ENCODE peak calls at places on chromosomes 4 and X, in eight cellular contexts. One of them, this sample, is unnamed.

GRCh38 chrX:23784487-23785301 is 1.7 kb downstream of the SAT1 start:
- DNase-seq in CD8-positive, alpha-beta memory T cell: no peak
- DNase-seq in breast epithelium: no peak
- DNase-seq in ovary: no peak
- DNase-seq in lung: no peak
- DNase-seq in CD8-positive, alpha-beta T cell: no peak
- DNase-seq in tibial nerve: no peak
- DNase-seq in tibial artery: no peak
- DNase-seq in this sample: no peak

GRCh38 chr4:79467246-79467932 is 59.4 kb upstream of the GK2 start:
- DNase-seq in breast epithelium: no peak
- DNase-seq in CD8-positive, alpha-beta memory T cell: no peak
- DNase-seq in tibial artery: no peak
- DNase-seq in lung: no peak
- DNase-seq in tibial nerve: no peak
- DNase-seq in CD8-positive, alpha-beta T cell: no peak
- DNase-seq in ovary: no peak
- DNase-seq in this sample: no peak

GRCh38 chr4:13998850-13999249 is 371.3 kb upstream of the BOD1L1 start:
- DNase-seq in lung: no peak
- DNase-seq in tibial artery: no peak
- DNase-seq in CD8-positive, alpha-beta memory T cell: no peak
- DNase-seq in ovary: no peak
- DNase-seq in tibial nerve: no peak
- DNase-seq in breast epithelium: no peak
- DNase-seq in CD8-positive, alpha-beta T cell: no peak
- DNase-seq in this sample: no peak

GRCh38 chrX:38126179-38126578 is 94.5 kb downstream of the SRPX start:
- DNase-seq in lung: no peak
- DNase-seq in tibial nerve: no peak
- DNase-seq in breast epithelium: no peak
- DNase-seq in tibial artery: no peak
- DNase-seq in ovary: no peak
- DNase-seq in CD8-positive, alpha-beta T cell: no peak
- DNase-seq in CD8-positive, alpha-beta memory T cell: no peak
- DNase-seq in this sample: no peak

GRCh38 chrX:55312655-55313054 is 47.9 kb upstream of the PAGE3 start:
- DNase-seq in lung: no peak
- DNase-seq in ovary: no peak
- DNase-seq in breast epithelium: no peak
- DNase-seq in tibial artery: no peak
- DNase-seq in CD8-positive, alpha-beta memory T cell: no peak
- DNase-seq in tibial nerve: no peak
- DNase-seq in CD8-positive, alpha-beta T cell: no peak
- DNase-seq in this sample: no peak

GRCh38 chr4:10761903-10762302 is 77.3 kb upstream of the CLNK start:
- DNase-seq in CD8-positive, alpha-beta memory T cell: no peak
- DNase-seq in ovary: no peak
- DNase-seq in CD8-positive, alpha-beta T cell: no peak
- DNase-seq in lung: no peak
- DNase-seq in tibial artery: no peak
- DNase-seq in breast epithelium: no peak
- DNase-seq in tibial nerve: no peak
- DNase-seq in this sample: no peak

GRCh38 chrX:112832481-112833095 is 8.0 kb downstream of the AMOT start:
- DNase-seq in breast epithelium: peak; percentile 60
- DNase-seq in tibial artery: no peak
- DNase-seq in tibial nerve: no peak
- DNase-seq in CD8-positive, alpha-beta memory T cell: no peak
- DNase-seq in CD8-positive, alpha-beta T cell: no peak
- DNase-seq in lung: peak; percentile 77
- DNase-seq in ovary: no peak
- DNase-seq in this sample: no peak

GRCh38 chr4:27000820-27001219 is 140.2 kb downstream of the STIM2 start:
- DNase-seq in tibial nerve: no peak
- DNase-seq in CD8-positive, alpha-beta memory T cell: no peak
- DNase-seq in ovary: no peak
- DNase-seq in lung: no peak
- DNase-seq in breast epithelium: no peak
- DNase-seq in tibial artery: no peak
- DNase-seq in CD8-positive, alpha-beta T cell: no peak
- DNase-seq in this sample: peak; percentile 36

GRCh38 chrX:15235001-15235400 is 34.9 kb downstream of the ASB9 start:
- DNase-seq in tibial artery: no peak
- DNase-seq in CD8-positive, alpha-beta memory T cell: no peak
- DNase-seq in ovary: no peak
- DNase-seq in tibial nerve: no peak
- DNase-seq in lung: no peak
- DNase-seq in CD8-positive, alpha-beta T cell: no peak
- DNase-seq in breast epithelium: no peak
- DNase-seq in this sample: no peak

GRCh38 chr4:8908206-8908893 is 36.7 kb upstream of the HMX1 start:
- DNase-seq in lung: no peak
- DNase-seq in CD8-positive, alpha-beta memory T cell: no peak
- DNase-seq in ovary: peak; percentile 3
- DNase-seq in CD8-positive, alpha-beta T cell: no peak
- DNase-seq in tibial artery: peak; percentile 63
- DNase-seq in breast epithelium: no peak
- DNase-seq in tibial nerve: peak; percentile 4
- DNase-seq in this sample: no peak

GRCh38 chr4:141686929-141687328 is 50.5 kb downstream of the IL15 start:
- DNase-seq in CD8-positive, alpha-beta T cell: no peak
- DNase-seq in tibial nerve: no peak
- DNase-seq in breast epithelium: no peak
- DNase-seq in tibial artery: no peak
- DNase-seq in ovary: no peak
- DNase-seq in lung: no peak
- DNase-seq in CD8-positive, alpha-beta memory T cell: no peak
- DNase-seq in this sample: no peak

GRCh38 chr4:185139736-185140135 is 3.3 kb upstream of the SLC25A4 start:
- DNase-seq in tibial nerve: no peak
- DNase-seq in breast epithelium: no peak
- DNase-seq in CD8-positive, alpha-beta T cell: no peak
- DNase-seq in ovary: no peak
- DNase-seq in lung: no peak
- DNase-seq in tibial artery: no peak
- DNase-seq in CD8-positive, alpha-beta memory T cell: no peak
- DNase-seq in this sample: no peak

GRCh38 chr4:76998251-76998901 is 48.8 kb downstream of the SEPTIN11 start:
- DNase-seq in ovary: no peak
- DNase-seq in tibial artery: no peak
- DNase-seq in lung: no peak
- DNase-seq in breast epithelium: no peak
- DNase-seq in CD8-positive, alpha-beta memory T cell: no peak
- DNase-seq in tibial nerve: no peak
- DNase-seq in CD8-positive, alpha-beta T cell: no peak
- DNase-seq in this sample: no peak

GRCh38 chrX:7272301-7272700 is 124.3 kb upstream of the PUDP start:
- DNase-seq in breast epithelium: no peak
- DNase-seq in lung: no peak
- DNase-seq in CD8-positive, alpha-beta memory T cell: no peak
- DNase-seq in tibial nerve: no peak
- DNase-seq in tibial artery: no peak
- DNase-seq in CD8-positive, alpha-beta T cell: no peak
- DNase-seq in ovary: no peak
- DNase-seq in this sample: no peak

GRCh38 chr4:11297627-11298026 is 131.1 kb downstream of the HS3ST1 start:
- DNase-seq in tibial nerve: no peak
- DNase-seq in tibial artery: no peak
- DNase-seq in CD8-positive, alpha-beta memory T cell: no peak
- DNase-seq in breast epithelium: no peak
- DNase-seq in ovary: no peak
- DNase-seq in CD8-positive, alpha-beta T cell: no peak
- DNase-seq in lung: no peak
- DNase-seq in this sample: no peak

GRCh38 chr4:182367153-182367552 is 124.0 kb downstream of the TENM3 start:
- DNase-seq in tibial nerve: no peak
- DNase-seq in breast epithelium: no peak
- DNase-seq in ovary: no peak
- DNase-seq in CD8-positive, alpha-beta T cell: no peak
- DNase-seq in tibial artery: no peak
- DNase-seq in lung: no peak
- DNase-seq in CD8-positive, alpha-beta memory T cell: no peak
- DNase-seq in this sample: no peak

DNA sequence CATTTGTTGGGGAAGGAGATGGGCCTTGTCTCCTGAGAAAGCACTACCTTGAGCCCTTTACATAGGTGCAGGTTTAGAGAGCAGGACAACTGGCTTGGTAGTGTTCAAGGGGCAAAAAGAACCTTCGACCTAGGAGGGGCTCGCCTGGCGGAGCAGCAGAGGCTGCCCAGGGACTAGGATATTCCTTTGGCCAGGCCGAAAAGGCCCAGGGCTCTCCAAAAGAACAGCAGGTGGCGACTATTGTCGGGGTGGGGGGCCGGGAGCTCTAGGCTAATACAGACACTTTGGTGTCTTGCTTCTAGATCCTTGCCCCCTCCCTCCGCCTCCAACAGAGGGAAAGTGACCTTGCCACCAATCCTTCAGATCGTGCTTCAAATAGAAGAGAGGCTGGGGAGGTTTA is 7.1 kb upstream of the POU3F4 start:
- DNase-seq in tibial nerve: no peak
- DNase-seq in breast epithelium: no peak
- DNase-seq in tibial artery: no peak
- DNase-seq in CD8-positive, alpha-beta memory T cell: no peak
- DNase-seq in ovary: no peak
- DNase-seq in lung: no peak
- DNase-seq in CD8-positive, alpha-beta T cell: no peak
- DNase-seq in this sample: no peak
- H3K4me3 ChIP-seq in tibial nerve: no peak overlapping the region
- H3K4me3 ChIP-seq in breast epithelium: no peak overlapping the region
- H3K4me3 ChIP-seq in tibial artery: no peak overlapping the region
- H3K4me3 ChIP-seq in CD8-positive, alpha-beta memory T cell: no peak overlapping the region
- H3K4me3 ChIP-seq in ovary: no peak overlapping the region
- H3K4me3 ChIP-seq in lung: no peak overlapping the region
- H3K4me3 ChIP-seq in CD8-positive, alpha-beta T cell: no peak overlapping the region
- H3K4me3 ChIP-seq in this sample: no peak overlapping the region

DNA sequence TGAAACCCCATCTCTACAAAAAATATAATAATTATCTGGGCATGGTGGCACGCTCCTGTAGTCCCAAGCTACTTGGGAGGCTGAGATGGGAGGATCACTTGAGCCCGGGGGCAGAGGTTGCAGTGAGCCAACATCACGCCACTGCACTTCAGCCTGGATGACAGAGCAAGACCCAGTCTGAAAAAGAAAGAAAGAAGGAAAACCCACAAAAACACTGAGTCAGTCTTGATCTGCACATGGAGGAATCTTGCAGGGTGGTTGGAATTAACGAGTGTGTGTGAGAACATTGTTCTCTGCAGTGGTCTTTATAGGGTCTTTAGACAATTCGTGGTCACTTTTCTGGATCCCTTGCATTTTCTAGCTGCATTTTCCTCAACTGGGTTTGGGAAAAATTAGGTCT is 23.2 kb downstream of the ADD1 start:
- DNase-seq in CD8-positive, alpha-beta T cell: no peak
- DNase-seq in ovary: no peak
- DNase-seq in CD8-positive, alpha-beta memory T cell: no peak
- DNase-seq in lung: no peak
- DNase-seq in breast epithelium: no peak
- DNase-seq in tibial artery: no peak
- DNase-seq in tibial nerve: no peak
- DNase-seq in this sample: no peak
- H3K4me1 ChIP-seq in CD8-positive, alpha-beta T cell: peaks cover 35% of the 10 kb centered on the region
- H3K4me1 ChIP-seq in ovary: peaks cover 38% of the 10 kb centered on the region
- H3K4me1 ChIP-seq in CD8-positive, alpha-beta memory T cell: peaks cover 39% of the 10 kb centered on the region
- H3K4me1 ChIP-seq in lung: peaks cover 30% of the 10 kb centered on the region
- H3K4me1 ChIP-seq in breast epithelium: peaks cover 9% of the 10 kb centered on the region
- H3K4me1 ChIP-seq in tibial artery: peaks cover 77% of the 10 kb centered on the region
- H3K4me1 ChIP-seq in tibial nerve: peaks cover 97% of the 10 kb centered on the region
- H3K4me1 ChIP-seq in this sample: peaks cover 19% of the 10 kb centered on the region

DNA sequence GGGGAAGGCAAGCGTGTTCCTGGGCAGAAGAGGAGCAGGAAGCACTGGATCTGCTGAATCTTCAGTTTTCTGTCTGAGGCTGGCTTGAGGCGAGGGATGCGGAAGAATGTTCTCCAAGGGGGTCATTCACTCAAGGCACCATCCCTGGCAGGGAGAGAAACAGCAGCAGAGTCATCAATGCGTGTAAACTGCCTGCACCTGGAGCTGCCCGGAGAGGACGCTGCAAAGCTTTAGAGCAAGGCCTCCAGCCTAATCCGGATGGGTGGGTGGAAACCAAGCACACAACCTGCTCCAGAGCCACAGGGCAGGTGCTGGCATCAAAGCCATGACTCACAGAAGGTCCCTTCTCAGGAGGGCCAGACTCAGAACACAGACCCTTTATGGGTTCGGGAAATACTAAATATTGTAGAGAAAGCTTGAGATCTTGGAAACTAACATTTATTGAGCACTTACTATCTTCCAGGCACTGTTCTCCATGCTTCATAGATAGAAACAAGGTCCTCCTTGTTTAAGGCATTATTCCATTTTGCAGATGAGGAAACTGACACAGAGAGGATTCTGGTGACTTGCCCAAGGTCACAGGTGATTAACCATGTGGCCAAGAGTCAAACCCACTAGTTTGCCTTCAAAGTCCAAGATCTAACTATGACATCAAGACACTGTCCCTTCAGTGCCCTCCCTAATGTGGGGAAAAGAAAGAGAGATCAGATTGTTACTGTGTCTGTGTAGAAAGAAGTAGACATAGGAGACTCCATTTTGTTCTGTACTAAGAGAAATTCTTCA is 7.7 kb downstream of the PROM1 start:
- DNase-seq in tibial artery: no peak
- DNase-seq in lung: no peak
- DNase-seq in ovary: no peak
- DNase-seq in CD8-positive, alpha-beta T cell: no peak
- DNase-seq in tibial nerve: no peak
- DNase-seq in breast epithelium: no peak
- DNase-seq in CD8-positive, alpha-beta memory T cell: no peak
- DNase-seq in this sample: no peak
- H3K36me3 ChIP-seq in tibial artery: no peaks in the 10 kb centered on the region
- H3K36me3 ChIP-seq in lung: no peaks in the 10 kb centered on the region
- H3K36me3 ChIP-seq in ovary: no peaks in the 10 kb centered on the region
- H3K36me3 ChIP-seq in CD8-positive, alpha-beta T cell: no peaks in the 10 kb centered on the region
- H3K36me3 ChIP-seq in tibial nerve: no peaks in the 10 kb centered on the region
- H3K36me3 ChIP-seq in breast epithelium: no peaks in the 10 kb centered on the region
- H3K36me3 ChIP-seq in CD8-positive, alpha-beta memory T cell: no peaks in the 10 kb centered on the region
- H3K36me3 ChIP-seq in this sample: no peaks in the 10 kb centered on the region

GRCh38 chrX:10900585-10901289 is 210.4 kb upstream of the HCCS start:
- DNase-seq in breast epithelium: no peak
- DNase-seq in tibial artery: no peak
- DNase-seq in CD8-positive, alpha-beta memory T cell: no peak
- DNase-seq in CD8-positive, alpha-beta T cell: no peak
- DNase-seq in lung: no peak
- DNase-seq in tibial nerve: no peak
- DNase-seq in ovary: no peak
- DNase-seq in this sample: no peak

GRCh38 chrX:10902001-10902400 is 209.1 kb upstream of the HCCS start:
- DNase-seq in ovary: no peak
- DNase-seq in tibial nerve: no peak
- DNase-seq in CD8-positive, alpha-beta T cell: no peak
- DNase-seq in tibial artery: no peak
- DNase-seq in lung: no peak
- DNase-seq in CD8-positive, alpha-beta memory T cell: no peak
- DNase-seq in breast epithelium: no peak
- DNase-seq in this sample: no peak

GRCh38 chrX:10901290-10901633 is 209.9 kb upstream of the HCCS start:
- DNase-seq in breast epithelium: no peak
- DNase-seq in ovary: no peak
- DNase-seq in CD8-positive, alpha-beta T cell: no peak
- DNase-seq in tibial nerve: no peak
- DNase-seq in tibial artery: no peak
- DNase-seq in CD8-positive, alpha-beta memory T cell: no peak
- DNase-seq in lung: no peak
- DNase-seq in this sample: no peak

GRCh38 chrX:10904220-10904619 is 206.9 kb upstream of the HCCS start:
- DNase-seq in CD8-positive, alpha-beta memory T cell: no peak
- DNase-seq in tibial artery: no peak
- DNase-seq in tibial nerve: no peak
- DNase-seq in ovary: no peak
- DNase-seq in breast epithelium: no peak
- DNase-seq in CD8-positive, alpha-beta T cell: no peak
- DNase-seq in lung: no peak
- DNase-seq in this sample: no peak

GRCh38 chrX:10903518-10903917 is 207.6 kb upstream of the HCCS start:
- DNase-seq in CD8-positive, alpha-beta memory T cell: no peak
- DNase-seq in ovary: no peak
- DNase-seq in lung: no peak
- DNase-seq in tibial artery: no peak
- DNase-seq in breast epithelium: no peak
- DNase-seq in tibial nerve: no peak
- DNase-seq in CD8-positive, alpha-beta T cell: no peak
- DNase-seq in this sample: no peak
- H3K4me3 ChIP-seq in CD8-positive, alpha-beta memory T cell: no peak overlapping the region
- H3K4me3 ChIP-seq in ovary: no peak overlapping the region
- H3K4me3 ChIP-seq in lung: no peak overlapping the region
- H3K4me3 ChIP-seq in tibial artery: no peak overlapping the region
- H3K4me3 ChIP-seq in breast epithelium: no peak overlapping the region
- H3K4me3 ChIP-seq in tibial nerve: no peak overlapping the region
- H3K4me3 ChIP-seq in CD8-positive, alpha-beta T cell: no peak overlapping the region
- H3K4me3 ChIP-seq in this sample: no peak overlapping the region